ENCODE peak calls at places on chromosomes 4 and X, in four cellular contexts. E is cerebellar cortex, T is ELR, Q is AG10803. O is an unnamed sample.

GRCh38 chr4:120299631-120300030 is 233.0 kb upstream of the MAD2L1 start:
- DNase-seq in E (no peak), T (no peak), Q (no peak), O (no peak)

GRCh38 chrX:119647552-119648420 is 41.6 kb upstream of the NKRF start:
- DNase-seq in E (no peak), T (no peak), Q (no peak), O (no peak)

GRCh38 chr4:56342746-56343145 is 44.5 kb downstream of the AASDH start:
- DNase-seq in E (no peak), T (no peak), Q (peak), O (no peak)

GRCh38 chrX:133776072-133776471 is 209.3 kb downstream of the GPC3 start:
- DNase-seq in E (peak), T (no peak), Q (no peak), O (peak)

GRCh38 chrX:123169247-123169901 is 14.7 kb upstream of the GRIA3 start:
- DNase-seq in E (no peak), T (no peak), Q (no peak), O (no peak)

GRCh38 chr4:188727746-188728145 is 588.5 kb downstream of the TRIML1 start:
- DNase-seq in E (no peak), T (no peak), Q (no peak), O (no peak)

GRCh38 chrX:41561045-41561444 is 113.9 kb downstream of the NYX start:
- DNase-seq in E (no peak), T (peak), Q (peak), O (peak)

GRCh38 chr4:1245481-1246051 is 3.4 kb downstream of the CTBP1 start:
- DNase-seq in E (no peak), T (no peak), Q (no peak), O (no peak)

GRCh38 chrX:38018734-38019410 is 12.5 kb downstream of the SYTL5 start:
- DNase-seq in E (no peak), T (no peak), Q (no peak), O (no peak)

GRCh38 chrX:148878371-148878770 is 378.0 kb downstream of the AFF2 start:
- DNase-seq in E (no peak), T (peak), Q (peak), O (no peak)

GRCh38 chr4:46211406-46211805 is 87.6 kb upstream of the GABRG1 start:
- DNase-seq in E (no peak), T (no peak), Q (no peak), O (no peak)

GRCh38 chr4:119683518-119683917 is 54.9 kb upstream of the PDE5A start:
- DNase-seq in E (no peak), T (peak), Q (peak), O (no peak)

GRCh38 chr4:123587983-123588494 is 191.4 kb downstream of the SPRY1 start:
- DNase-seq in E (no peak), T (peak), Q (peak), O (no peak)

GRCh38 chr4:166501941-166502382 is 628.9 kb downstream of the TLL1 start:
- DNase-seq in E (peak), T (no peak), Q (no peak), O (no peak)

GRCh38 chr4:30399476-30399875 is 320.7 kb upstream of the PCDH7 start:
- DNase-seq in E (no peak), T (peak), Q (no peak), O (no peak)

GRCh38 chr4:102779204-102779603 is 18.4 kb upstream of the MANBA start:
- DNase-seq in E (no peak), T (no peak), Q (no peak), O (no peak)

GRCh38 chr4:55409468-55410171 is 13.9 kb downstream of the TMEM165 start:
- DNase-seq in E (peak), T (peak), Q (peak), O (peak)

GRCh38 chrX:50067435-50068292 is 133.1 kb downstream of the AKAP4 start:
- DNase-seq in E (peak), T (peak), Q (no peak), O (peak)

GRCh38 chr4:128516568-128516967 is 229.0 kb upstream of the PGRMC2 start:
- DNase-seq in E (no peak), T (no peak), Q (peak), O (no peak)

GRCh38 chr4:156830356-156830755 is 141.2 kb downstream of the PDGFC start:
- DNase-seq in E (no peak), T (peak), Q (peak), O (no peak)

GRCh38 chr4:140635606-140636005 is 66.8 kb upstream of the UCP1 start:
- DNase-seq in E (no peak), T (peak), Q (peak), O (no peak)

GRCh38 chrX:7514871-7515599 is 327.9 kb upstream of the VCX start:
- DNase-seq in E (no peak), T (peak), Q (peak), O (no peak)

O was measured in pons.